ENCODE peak calls at places on chromosomes 2 and 18, in four cellular contexts. H, D, Q and G are unnamed samples.

GRCh38 chr2:69718338-69718965 is 23.5 kb upstream of the ANXA4 start:
- DNase-seq in H (no peak), Q (no peak), D (no peak), G (no peak)

GRCh38 chr2:26344581-26345283 is 1.2 kb upstream of the SELENOI start:
- DNase-seq in D (peak), Q (peak), H (no peak), G (no peak)

GRCh38 chr2:241069821-241070281 is 32.2 kb downstream of the MTERF4 start:
- DNase-seq in D (no peak), H (no peak), Q (no peak), G (no peak)

GRCh38 chr18:7002107-7002506 is 115.5 kb downstream of the LAMA1 start:
- DNase-seq in H (no peak), Q (no peak), D (no peak), G (no peak)

GRCh38 chr2:120546865-120547390 is 188.7 kb upstream of the GLI2 start:
- DNase-seq in D (no peak), H (no peak), Q (no peak), G (peak)

GRCh38 chr2:98569197-98569793 is 39.0 kb downstream of the COA5 start:
- DNase-seq in Q (peak), H (no peak), D (peak), G (peak)

GRCh38 chr18:12254137-12254819 is at the start of gene CIDEA:
- DNase-seq in Q (peak), H (no peak), D (no peak), G (peak)

GRCh38 chr2:186183406-186183805 is 302.7 kb upstream of the ZC3H15 start:
- DNase-seq in D (no peak), Q (no peak), H (no peak), G (no peak)

GRCh38 chr18:11585596-11585995 is 23.8 kb upstream of the SLC35G4 start:
- DNase-seq in D (no peak), H (no peak), Q (no peak), G (no peak)

GRCh38 chr2:36380624-36381481 is 25.3 kb downstream of the CRIM1 start:
- DNase-seq in H (no peak), D (no peak), Q (peak), G (no peak)